ENCODE peak calls at places on chromosomes 3 and 15, in six cellular contexts. E, Q, B, L, U and V are unnamed samples.

GRCh38 chr15:36897834-36898233 is 202.5 kb downstream of the MEIS2 start:
- DNase-seq in U (no peak), B (no peak), L (no peak), E (no peak), Q (peak; percentile 54), V (no peak)

GRCh38 chr15:97929456-97930229 is 30.9 kb upstream of the ARRDC4 start:
- DNase-seq in L (no peak), Q (no peak), B (no peak), E (no peak), U (no peak), V (no peak)

GRCh38 chr3:30626443-30627181 is 20.2 kb downstream of the TGFBR2 start:
- DNase-seq in Q (no peak), B (peak; percentile 86), U (no peak), E (no peak), L (peak; percentile 75), V (no peak)

GRCh38 chr3:26712211-26713026 is 89.8 kb downstream of the LRRC3B start:
- DNase-seq in L (peak; percentile 10), B (peak; percentile 53), Q (peak; percentile 61), U (no peak), E (peak; percentile 72), V (no peak)

GRCh38 chr3:148601766-148602685 is 95.7 kb upstream of the AGTR1 start:
- DNase-seq in E (no peak), B (no peak), Q (no peak), U (no peak), L (peak; percentile 28), V (no peak)

GRCh38 chr15:68204776-68205557 is at the start of gene CALML4:
- DNase-seq in E (peak; percentile 60), L (peak; percentile 21), U (peak; percentile 77), Q (no peak), B (no peak), V (peak; percentile 57)

GRCh38 chr3:27311400-27311799 is 57.8 kb downstream of the NEK10 start:
- DNase-seq in U (no peak), B (peak; percentile 98), E (no peak), Q (peak; percentile 78), L (peak; percentile 93), V (no peak)

GRCh38 chr3:60720696-60721228 is 530.5 kb downstream of the FHIT start:
- DNase-seq in Q (no peak), B (no peak), L (no peak), U (no peak), E (no peak), V (no peak)

GRCh38 chr3:128484404-128485282 is 8.4 kb downstream of the GATA2 start:
- DNase-seq in U (peak; percentile 36), Q (peak; percentile 68), E (no peak), L (no peak), B (no peak), V (no peak)

GRCh38 chr3:40307176-40307575 is 2.3 kb upstream of the EIF1B start:
- DNase-seq in U (no peak), L (no peak), E (no peak), B (no peak), Q (no peak), V (no peak)

GRCh38 chr15:75694241-75695182 is 18.1 kb downstream of the CSPG4 start:
- DNase-seq in Q (peak; percentile 90), E (peak; percentile 73), U (peak; percentile 86), L (peak; percentile 99), B (peak; percentile 96), V (peak; percentile 50)

GRCh38 chr3:61680617-61681016 is 119.2 kb downstream of the PTPRG start:
- DNase-seq in U (no peak), Q (peak; percentile 56), L (no peak), E (no peak), B (no peak), V (no peak)

GRCh38 chr3:72510247-72510646 is 338.0 kb downstream of the SHQ1 start:
- DNase-seq in B (no peak), Q (no peak), L (no peak), E (no peak), U (no peak), V (no peak)